ENCODE peak calls at places on chromosome 12, in six cellular contexts. I is ascending aorta; V is WTC11; F is GM12865; K is epithelial cell of esophagus; P is CD4-positive, alpha-beta T cell. H is an unnamed sample.

GRCh38 chr12:104957388-104958008 is 592 bp downstream of the SLC41A2 start:
- DNase-seq in I (peak), V (no peak), F (peak), K (peak), P (no peak), H (no peak)

GRCh38 chr12:79274571-79275064 is 410.0 kb downstream of the SYT1 start:
- DNase-seq in I (no peak), V (peak), F (peak), K (no peak), P (no peak), H (no peak)

GRCh38 chr12:31622038-31622437 is 31.1 kb upstream of the DENND5B start:
- DNase-seq in I (no peak), V (no peak), F (no peak), K (no peak), P (no peak), H (no peak)

GRCh38 chr12:103330672-103331071 is 165.1 kb downstream of the C12orf42 start:
- DNase-seq in I (no peak), V (no peak), F (no peak), K (no peak), P (no peak), H (no peak)

GRCh38 chr12:25074113-25074512 is 120.8 kb downstream of the DNAI7 start:
- DNase-seq in I (no peak), V (no peak), F (no peak), K (peak), P (no peak), H (no peak)

GRCh38 chr12:132180648-132181546 is 36.6 kb downstream of the NOC4L start:
- DNase-seq in I (no peak), V (no peak), F (no peak), K (no peak), P (no peak), H (no peak)

GRCh38 chr12:3168775-3169221 is 91.6 kb downstream of the TSPAN9 start:
- DNase-seq in I (no peak), V (no peak), F (no peak), K (peak), P (no peak), H (no peak)

GRCh38 chr12:102912258-102912657 is 4.8 kb downstream of the PAH start:
- DNase-seq in I (no peak), V (no peak), F (no peak), K (no peak), P (no peak), H (no peak)

GRCh38 chr12:4270670-4271432 is 2.7 kb upstream of the CCND2 start:
- DNase-seq in I (peak), V (peak), F (peak), K (peak), P (no peak), H (peak)

GRCh38 chr12:2231011-2231595 is 178.3 kb downstream of the CACNA1C start:
- DNase-seq in I (no peak), V (no peak), F (no peak), K (no peak), P (no peak), H (no peak)

GRCh38 chr12:27355979-27356378 is 23.3 kb downstream of the BMAL2 start:
- DNase-seq in I (no peak), V (no peak), F (no peak), K (no peak), P (no peak), H (no peak)

GRCh38 chr12:59122784-59123183 is 202.5 kb upstream of the LRIG3 start:
- DNase-seq in I (no peak), V (no peak), F (no peak), K (no peak), P (no peak), H (no peak)

GRCh38 chr12:80293759-80294158 is 150.3 kb upstream of the PTPRQ start:
- DNase-seq in I (no peak), V (no peak), F (peak), K (no peak), P (no peak), H (no peak)

GRCh38 chr12:57605308-57606015 is 838 bp downstream of the DTX3 start:
- DNase-seq in I (no peak), V (no peak), F (no peak), K (no peak), P (no peak), H (peak)

GRCh38 chr12:110252716-110253115 is 28.3 kb upstream of the ATP2A2 start:
- DNase-seq in I (peak), V (no peak), F (no peak), K (no peak), P (no peak), H (no peak)

GRCh38 chr12:113479578-113480335 is 8.1 kb upstream of the LHX5 start:
- DNase-seq in I (no peak), V (peak), F (peak), K (peak), P (no peak), H (peak)

GRCh38 chr12:108121353-108121752 is 7.7 kb upstream of the WSCD2 start:
- DNase-seq in I (no peak), V (no peak), F (no peak), K (no peak), P (no peak), H (no peak)

GRCh38 chr12:27838543-27838942 is 58.5 kb upstream of the MANSC4 start:
- DNase-seq in I (no peak), V (no peak), F (no peak), K (no peak), P (no peak), H (no peak)

GRCh38 chr12:79834712-79835376 is 100.1 kb downstream of the PPP1R12A start:
- DNase-seq in I (no peak), V (no peak), F (no peak), K (peak), P (no peak), H (peak)

GRCh38 chr12:51011960-51012359 is 14.2 kb downstream of the SLC11A2 start:
- DNase-seq in I (no peak), V (no peak), F (no peak), K (peak), P (no peak), H (no peak)

GRCh38 chr12:55060470-55060869 is 40.7 kb downstream of the NEUROD4 start:
- DNase-seq in I (no peak), V (no peak), F (peak), K (peak), P (no peak), H (no peak)

GRCh38 chr12:32765906-32766305 is 10.2 kb upstream of the YARS2 start:
- DNase-seq in I (no peak), V (no peak), F (no peak), K (no peak), P (no peak), H (no peak)

GRCh38 chr12:3543826-3544225 is 52.8 kb downstream of the PRMT8 start:
- DNase-seq in I (no peak), V (no peak), F (no peak), K (no peak), P (no peak), H (no peak)

GRCh38 chr12:28708918-28709371 is 440.1 kb upstream of the FAR2 start:
- DNase-seq in I (peak), V (no peak), F (no peak), K (no peak), P (no peak), H (no peak)

GRCh38 chr12:53180931-53181645 is 363 bp upstream of the CSAD start:
- DNase-seq in I (peak), V (peak), F (peak), K (peak), P (no peak), H (peak)

GRCh38 chr12:50066402-50066801 is 9.0 kb downstream of the ASIC1 start:
- DNase-seq in I (peak), V (no peak), F (no peak), K (peak), P (no peak), H (no peak)

GRCh38 chr12:19654630-19655384 is 215.5 kb downstream of the AEBP2 start:
- DNase-seq in I (no peak), V (no peak), F (no peak), K (no peak), P (no peak), H (no peak)

GRCh38 chr12:98678236-98678945 is 33.3 kb downstream of the APAF1 start:
- DNase-seq in I (no peak), V (peak), F (no peak), K (no peak), P (no peak), H (no peak)
- TF ChIP-seq CTCF in I (no peak), V (no peak), F (no peak), K (no peak), P (no peak), H (no peak)

GRCh38 chr12:123113038-123113437 is 37.9 kb downstream of the PITPNM2 start:
- DNase-seq in I (no peak), V (no peak), F (no peak), K (no peak), P (no peak), H (no peak)

GRCh38 chr12:123114305-123115083 is 36.4 kb downstream of the PITPNM2 start:
- DNase-seq in I (no peak), V (no peak), F (no peak), K (no peak), P (no peak), H (no peak)

GRCh38 chr12:123111498-123112165 is 39.3 kb downstream of the PITPNM2 start:
- DNase-seq in I (no peak), V (no peak), F (no peak), K (no peak), P (no peak), H (no peak)

GRCh38 chr12:123118397-123118945 is 32.4 kb downstream of the PITPNM2 start:
- DNase-seq in I (no peak), V (no peak), F (no peak), K (no peak), P (no peak), H (no peak)

GRCh38 chr12:123115409-123116111 is 35.3 kb downstream of the PITPNM2 start:
- DNase-seq in I (peak), V (no peak), F (peak), K (peak), P (peak), H (no peak)
- TF ChIP-seq CTCF in I (no peak), V (no peak), F (no peak), K (no peak), P (no peak), H (no peak)

DNA sequence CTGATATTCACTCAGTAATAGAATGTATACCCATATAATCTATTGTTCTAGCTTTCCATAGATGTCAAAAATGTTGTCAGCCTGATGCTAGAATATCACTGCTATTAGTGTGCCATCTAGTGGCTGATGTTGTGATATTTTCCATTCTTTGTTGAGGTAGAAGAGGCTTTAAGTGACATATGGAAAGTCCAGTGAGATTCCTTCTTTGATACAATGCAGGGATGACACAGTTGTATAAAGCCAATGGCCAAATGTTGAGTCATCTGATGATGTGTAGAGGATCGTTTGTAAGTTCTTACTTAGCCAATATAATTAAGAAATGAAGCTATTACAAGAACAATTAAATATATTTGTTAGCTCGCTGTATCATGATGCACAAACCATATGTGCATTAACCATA is 58.1 kb upstream of the PCED1B start:
- DNase-seq in I (no peak), V (no peak), F (peak), K (peak), P (no peak), H (peak)
- TF ChIP-seq CTCF in I (peak), V (peak), F (peak), K (peak), P (peak), H (peak)

DNA sequence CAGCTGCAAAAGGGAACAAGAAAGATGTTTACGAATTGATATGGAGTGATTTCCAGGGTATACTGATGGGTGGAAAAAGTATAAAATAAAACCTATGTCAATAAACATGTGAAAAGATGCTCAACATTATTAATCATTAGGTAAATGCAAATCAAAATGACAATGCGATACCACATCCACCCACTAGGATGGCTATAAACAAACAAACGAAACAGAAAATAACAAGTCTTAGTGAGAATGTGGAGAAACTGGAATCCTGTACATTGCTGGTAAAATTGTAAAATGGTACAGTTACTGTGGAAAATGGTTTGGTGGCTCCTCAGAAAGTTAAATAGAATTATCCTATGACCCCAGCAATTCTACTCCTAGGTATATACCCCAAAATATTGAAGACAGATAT is 9.5 kb upstream of the BEST3 start:
- DNase-seq in I (no peak), V (no peak), F (no peak), K (no peak), P (no peak), H (no peak)
- TF ChIP-seq CTCF in I (no peak), V (no peak), F (no peak), K (peak), P (no peak), H (peak)

GRCh38 chr12:98198261-98198982 is 317.0 kb upstream of the TMPO start:
- DNase-seq in I (no peak), V (no peak), F (no peak), K (peak), P (no peak), H (no peak)
- TF ChIP-seq CTCF in I (no peak), V (no peak), F (no peak), K (no peak), P (no peak), H (no peak)

GRCh38 chr12:73341559-73342247 is 1069.5 kb downstream of the TRHDE start:
- DNase-seq in I (no peak), V (no peak), F (no peak), K (no peak), P (no peak), H (no peak)
- TF ChIP-seq CTCF in I (no peak), V (no peak), F (no peak), K (no peak), P (no peak), H (no peak)

GRCh38 chr12:46372131-46372851 is at the start of gene SLC38A2:
- DNase-seq in I (peak), V (no peak), F (peak), K (peak), P (peak), H (peak)

GRCh38 chr12:46372852-46373302 is 304 bp upstream of the SLC38A2 start:
- DNase-seq in I (no peak), V (peak), F (no peak), K (no peak), P (no peak), H (peak)

GRCh38 chr12:46374286-46374685 is 1.7 kb upstream of the SLC38A2 start:
- DNase-seq in I (no peak), V (no peak), F (no peak), K (no peak), P (no peak), H (no peak)

GRCh38 chr12:46374711-46375110 is 2.1 kb upstream of the SLC38A2 start:
- DNase-seq in I (no peak), V (no peak), F (no peak), K (no peak), P (no peak), H (no peak)

GRCh38 chr12:46373303-46374182 is 970 bp upstream of the SLC38A2 start:
- DNase-seq in I (peak), V (peak), F (peak), K (peak), P (peak), H (peak)
- TF ChIP-seq CTCF in I (peak), V (no peak), F (no peak), K (no peak), P (peak), H (no peak)

H was measured in nephron progenitor cell.